ENCODE peak calls at places on chromosomes 2 and 18, in five cellular contexts. W is stimulated activated CD4-positive, alpha-beta T cell treated with anti-CD3 and anti-CD28 coated beads, Interleukin-12 subunit alpha, Interleukin-12 subunit beta, amount 100 ng/mL, for 24 hours; A is heart right ventricle; P is stimulated activated CD8-positive, alpha-beta memory T cell treated with anti-CD3 and anti-CD28 coated beads, Interleukin-2, amount 100 ng/mL, for 1 hour; C is MM.1S. E is an unnamed sample.

GRCh38 chr2:104702451-104702850 is 151.5 kb upstream of the POU3F3 start:
- DNase-seq in C (no peak), P (no peak), A (no peak), W (no peak), E (no peak)

GRCh38 chr2:233982421-233983121 is 65.4 kb downstream of the TRPM8 start:
- DNase-seq in P (no peak), C (no peak), A (no peak), W (no peak), E (no peak)

GRCh38 chr2:106299696-106300095 is 105.6 kb upstream of the UXS1 start:
- DNase-seq in A (no peak), W (no peak), P (no peak), C (no peak), E (no peak)

GRCh38 chr18:9283789-9284188 is 50.8 kb upstream of the TWSG1 start:
- DNase-seq in W (no peak), P (no peak), A (no peak), C (no peak), E (no peak)

GRCh38 chr2:197604117-197604516 is 71.3 kb downstream of the RFTN2 start:
- DNase-seq in C (no peak), P (no peak), W (no peak), A (no peak), E (no peak)

GRCh38 chr2:191679818-191680600 is 2.1 kb downstream of the NABP1 start:
- DNase-seq in P (no peak), W (no peak), C (peak), A (no peak), E (no peak)

GRCh38 chr2:89833780-89834117 is 1142.3 kb downstream of the RPIA start:
- DNase-seq in W (no peak), A (no peak), C (no peak), P (no peak), E (no peak)

GRCh38 chr2:111904726-111905476 is 6.5 kb downstream of the MERTK start:
- DNase-seq in A (peak), P (no peak), C (no peak), W (no peak), E (no peak)

GRCh38 chr2:120758181-120759048 is 22.7 kb downstream of the GLI2 start:
- DNase-seq in A (peak), C (no peak), W (no peak), P (no peak), E (no peak)

GRCh38 chr2:177909962-177910361 is 162.6 kb downstream of the PDE11A start:
- DNase-seq in C (no peak), A (no peak), P (no peak), W (no peak), E (no peak)

GRCh38 chr18:23849141-23849540 is 159.9 kb downstream of the LAMA3 start:
- DNase-seq in W (no peak), C (no peak), P (no peak), A (no peak), E (no peak)

GRCh38 chr2:64591188-64591587 is 62.5 kb downstream of the SERTAD2 start:
- DNase-seq in P (no peak), A (no peak), C (no peak), W (no peak), E (no peak)

GRCh38 chr2:46857871-46858696 is 57.5 kb downstream of the MCFD2 start:
- DNase-seq in P (no peak), W (no peak), A (no peak), C (no peak), E (no peak)

GRCh38 chr18:75210274-75211001 is at the start of gene TSHZ1:
- DNase-seq in W (no peak), A (peak), P (no peak), C (peak), E (peak)

GRCh38 chr2:163731735-163732134 is 4.1 kb downstream of the FIGN start:
- DNase-seq in W (no peak), P (no peak), A (no peak), C (no peak), E (no peak)

GRCh38 chr18:76679259-76679658 is 143.1 kb upstream of the ZNF236 start:
- DNase-seq in C (no peak), W (no peak), P (no peak), A (no peak), E (no peak)

GRCh38 chr2:2655451-2655850 is 324.4 kb upstream of the MYT1L start:
- DNase-seq in C (no peak), P (no peak), W (no peak), A (no peak), E (no peak)

GRCh38 chr2:135055182-135055786 is 3.2 kb downstream of the RAB3GAP1 start:
- DNase-seq in W (no peak), A (no peak), P (no peak), C (no peak), E (no peak)

E was measured in GM12878.